ENCODE peak calls at places on chromosomes 16 and 17, in eight cellular contexts. D, Z, Q, P, Y, F, V and R are unnamed samples.

GRCh38 chr17:77188084-77189066 is 47.6 kb downstream of the SEC14L1 start:
- DNase-seq in P (no peak), Y (no peak), D (no peak), Z (no peak), F (no peak), V (no peak), Q (no peak), R (no peak)

GRCh38 chr17:28928061-28928460 is 23.3 kb downstream of the PHF12 start:
- DNase-seq in V (peak), Z (no peak), Q (no peak), F (no peak), P (no peak), Y (no peak), D (peak), R (peak)

GRCh38 chr17:65219124-65219523 is 82.0 kb downstream of the RGS9 start:
- DNase-seq in V (no peak), P (no peak), Y (no peak), Q (no peak), Z (no peak), D (no peak), F (no peak), R (no peak)

GRCh38 chr17:82080048-82080788 is 14.6 kb upstream of the DUS1L start:
- DNase-seq in Z (no peak), Y (no peak), D (no peak), P (no peak), Q (no peak), V (no peak), F (no peak), R (no peak)

GRCh38 chr17:62727916-62728672 is 80.0 kb downstream of the MARCHF10 start:
- DNase-seq in Q (no peak), V (no peak), Y (no peak), D (no peak), F (no peak), Z (no peak), P (no peak), R (no peak)

GRCh38 chr17:77297693-77298666 is 157.2 kb downstream of the SEC14L1 start:
- DNase-seq in V (no peak), F (no peak), Q (no peak), D (no peak), Z (no peak), Y (no peak), P (no peak), R (no peak)

GRCh38 chr17:28745052-28745776 is 1.4 kb downstream of the TRAF4 start:
- DNase-seq in V (peak), P (peak), Y (no peak), Z (peak), Q (no peak), D (no peak), F (no peak), R (no peak)

GRCh38 chr17:16135461-16135860 is 79.9 kb downstream of the NCOR1 start:
- DNase-seq in Q (no peak), Z (no peak), D (no peak), V (no peak), Y (no peak), P (no peak), F (no peak), R (no peak)

GRCh38 chr17:58452738-58453137 is 35.4 kb upstream of the RNF43 start:
- DNase-seq in P (no peak), D (no peak), Q (no peak), V (no peak), F (no peak), Z (no peak), Y (no peak), R (no peak)

GRCh38 chr17:78824240-78824639 is 16.4 kb downstream of the USP36 start:
- DNase-seq in P (no peak), F (no peak), Q (no peak), V (no peak), Z (no peak), D (no peak), Y (no peak), R (no peak)

GRCh38 chr17:64074704-64075484 is 54.5 kb upstream of the ICAM2 start:
- DNase-seq in Y (no peak), P (no peak), D (no peak), Q (no peak), V (no peak), F (no peak), Z (no peak), R (no peak)

GRCh38 chr16:2842340-2843000 is 12.4 kb downstream of the ZG16B start:
- DNase-seq in Q (no peak), P (peak), V (peak), D (peak), F (peak), Y (peak), Z (no peak), R (peak)

GRCh38 chr17:76232342-76232741 is 8.0 kb downstream of the RNF157 start:
- DNase-seq in Q (no peak), D (no peak), V (no peak), P (no peak), F (no peak), Y (no peak), Z (no peak), R (no peak)

GRCh38 chr17:38724337-38724988 is 5.7 kb upstream of the CISD3 start:
- DNase-seq in V (no peak), Q (peak), Y (no peak), Z (no peak), D (no peak), P (peak), F (no peak), R (no peak)

GRCh38 chr17:20196314-20196713 is 187.2 kb downstream of the SPECC1 start:
- DNase-seq in Y (no peak), V (no peak), Z (no peak), F (no peak), P (no peak), Q (no peak), D (no peak), R (no peak)

GRCh38 chr17:70365098-70365583 is 195.8 kb downstream of the KCNJ2 start:
- DNase-seq in F (no peak), Y (no peak), D (no peak), V (no peak), Q (no peak), P (no peak), Z (no peak), R (no peak)

GRCh38 chr16:82061861-82062525 is 26.9 kb downstream of the HSD17B2 start:
- DNase-seq in P (no peak), D (no peak), Z (no peak), F (no peak), Q (no peak), Y (peak), V (no peak), R (no peak)

GRCh38 chr16:4106516-4106915 is 9.7 kb downstream of the ADCY9 start:
- DNase-seq in V (no peak), F (no peak), Q (no peak), Z (no peak), Y (no peak), D (no peak), P (no peak), R (no peak)

GRCh38 chr17:83075270-83075880 is 4.0 kb upstream of the METRNL start:
- DNase-seq in Z (no peak), D (no peak), V (no peak), Q (no peak), F (no peak), Y (no peak), P (no peak), R (no peak)

GRCh38 chr16:65281636-65282035 is 159.8 kb upstream of the CDH11 start:
- DNase-seq in D (no peak), V (no peak), Q (no peak), P (no peak), F (no peak), Z (no peak), Y (no peak), R (no peak)